ENCODE peak calls at places on chromosome 3, in six cellular contexts. One of them, this sample, is unnamed.

GRCh38 chr3:64865872-64866588 is 178.2 kb upstream of the ADAMTS9 start:
- DNase-seq in GM23248: no peak
- DNase-seq in CD8-positive, alpha-beta memory T cell: no peak
- DNase-seq in kidney: no peak
- DNase-seq in left ventricle myocardium inferior: no peak
- DNase-seq in CD4-positive, alpha-beta T cell: no peak
- DNase-seq in this sample: no peak

GRCh38 chr3:127325630-127325961 is 37.8 kb upstream of the PRR20G start:
- DNase-seq in GM23248: peak
- DNase-seq in CD8-positive, alpha-beta memory T cell: no peak
- DNase-seq in kidney: no peak
- DNase-seq in left ventricle myocardium inferior: no peak
- DNase-seq in CD4-positive, alpha-beta T cell: no peak
- DNase-seq in this sample: no peak

GRCh38 chr3:188026191-188026968 is 127.6 kb upstream of the LPP start:
- DNase-seq in GM23248: no peak
- DNase-seq in CD8-positive, alpha-beta memory T cell: no peak
- DNase-seq in kidney: peak
- DNase-seq in left ventricle myocardium inferior: no peak
- DNase-seq in CD4-positive, alpha-beta T cell: no peak
- DNase-seq in this sample: no peak

GRCh38 chr3:100783619-100784018 is 74.3 kb downstream of the TFG start:
- DNase-seq in GM23248: no peak
- DNase-seq in CD8-positive, alpha-beta memory T cell: no peak
- DNase-seq in kidney: no peak
- DNase-seq in left ventricle myocardium inferior: no peak
- DNase-seq in CD4-positive, alpha-beta T cell: no peak
- DNase-seq in this sample: no peak

GRCh38 chr3:128709506-128710210 is 16.3 kb upstream of the RAB7A start:
- DNase-seq in GM23248: no peak
- DNase-seq in CD8-positive, alpha-beta memory T cell: no peak
- DNase-seq in kidney: no peak
- DNase-seq in left ventricle myocardium inferior: no peak
- DNase-seq in CD4-positive, alpha-beta T cell: no peak
- DNase-seq in this sample: no peak

GRCh38 chr3:184582583-184582982 is 21.0 kb downstream of the EPHB3 start:
- DNase-seq in GM23248: peak
- DNase-seq in CD8-positive, alpha-beta memory T cell: no peak
- DNase-seq in kidney: no peak
- DNase-seq in left ventricle myocardium inferior: peak
- DNase-seq in CD4-positive, alpha-beta T cell: no peak
- DNase-seq in this sample: no peak

GRCh38 chr3:71195492-71195891 is 388.0 kb downstream of the FOXP1 start:
- DNase-seq in GM23248: no peak
- DNase-seq in CD8-positive, alpha-beta memory T cell: no peak
- DNase-seq in kidney: no peak
- DNase-seq in left ventricle myocardium inferior: no peak
- DNase-seq in CD4-positive, alpha-beta T cell: no peak
- DNase-seq in this sample: no peak

GRCh38 chr3:49415931-49416601 is 3.8 kb downstream of the TCTA start:
- DNase-seq in GM23248: no peak
- DNase-seq in CD8-positive, alpha-beta memory T cell: peak
- DNase-seq in kidney: peak
- DNase-seq in left ventricle myocardium inferior: no peak
- DNase-seq in CD4-positive, alpha-beta T cell: peak
- DNase-seq in this sample: no peak

GRCh38 chr3:177447938-177448337 is 250.7 kb upstream of the TBL1XR1 start:
- DNase-seq in GM23248: no peak
- DNase-seq in CD8-positive, alpha-beta memory T cell: no peak
- DNase-seq in kidney: peak
- DNase-seq in left ventricle myocardium inferior: no peak
- DNase-seq in CD4-positive, alpha-beta T cell: no peak
- DNase-seq in this sample: no peak

GRCh38 chr3:192935441-192935840 is 17.8 kb upstream of the MB21D2 start:
- DNase-seq in GM23248: peak
- DNase-seq in CD8-positive, alpha-beta memory T cell: no peak
- DNase-seq in kidney: no peak
- DNase-seq in left ventricle myocardium inferior: no peak
- DNase-seq in CD4-positive, alpha-beta T cell: no peak
- DNase-seq in this sample: no peak

GRCh38 chr3:13251166-13251892 is 168.8 kb downstream of the NUP210 start:
- DNase-seq in GM23248: no peak
- DNase-seq in CD8-positive, alpha-beta memory T cell: no peak
- DNase-seq in kidney: no peak
- DNase-seq in left ventricle myocardium inferior: no peak
- DNase-seq in CD4-positive, alpha-beta T cell: no peak
- DNase-seq in this sample: no peak

GRCh38 chr3:143266936-143267335 is 147.4 kb downstream of the CHST2 start:
- DNase-seq in GM23248: no peak
- DNase-seq in CD8-positive, alpha-beta memory T cell: no peak
- DNase-seq in kidney: no peak
- DNase-seq in left ventricle myocardium inferior: no peak
- DNase-seq in CD4-positive, alpha-beta T cell: no peak
- DNase-seq in this sample: no peak

GRCh38 chr3:15844889-15845288 is 47.1 kb upstream of the ANKRD28 start:
- DNase-seq in GM23248: no peak
- DNase-seq in CD8-positive, alpha-beta memory T cell: no peak
- DNase-seq in kidney: no peak
- DNase-seq in left ventricle myocardium inferior: no peak
- DNase-seq in CD4-positive, alpha-beta T cell: no peak
- DNase-seq in this sample: no peak
- H3K27ac ChIP-seq in GM23248: no peak
- H3K27ac ChIP-seq in CD8-positive, alpha-beta memory T cell: no peak
- H3K27ac ChIP-seq in kidney: no peak
- H3K27ac ChIP-seq in left ventricle myocardium inferior: no peak
- H3K27ac ChIP-seq in CD4-positive, alpha-beta T cell: no peak
- H3K27ac ChIP-seq in this sample: no peak

GRCh38 chr3:108404409-108404808 is 106.0 kb downstream of the MYH15 start:
- DNase-seq in GM23248: peak
- DNase-seq in CD8-positive, alpha-beta memory T cell: no peak
- DNase-seq in kidney: no peak
- DNase-seq in left ventricle myocardium inferior: no peak
- DNase-seq in CD4-positive, alpha-beta T cell: no peak
- DNase-seq in this sample: no peak

GRCh38 chr3:108406063-108406660 is 104.2 kb downstream of the MYH15 start:
- DNase-seq in GM23248: peak
- DNase-seq in CD8-positive, alpha-beta memory T cell: no peak
- DNase-seq in kidney: no peak
- DNase-seq in left ventricle myocardium inferior: no peak
- DNase-seq in CD4-positive, alpha-beta T cell: no peak
- DNase-seq in this sample: no peak

GRCh38 chr3:108401836-108402235 is 105.5 kb downstream of the HHLA2 start:
- DNase-seq in GM23248: no peak
- DNase-seq in CD8-positive, alpha-beta memory T cell: no peak
- DNase-seq in kidney: no peak
- DNase-seq in left ventricle myocardium inferior: no peak
- DNase-seq in CD4-positive, alpha-beta T cell: no peak
- DNase-seq in this sample: no peak

GRCh38 chr3:108403921-108404320 is 106.5 kb downstream of the MYH15 start:
- DNase-seq in GM23248: peak
- DNase-seq in CD8-positive, alpha-beta memory T cell: no peak
- DNase-seq in kidney: no peak
- DNase-seq in left ventricle myocardium inferior: no peak
- DNase-seq in CD4-positive, alpha-beta T cell: no peak
- DNase-seq in this sample: no peak

DNA sequence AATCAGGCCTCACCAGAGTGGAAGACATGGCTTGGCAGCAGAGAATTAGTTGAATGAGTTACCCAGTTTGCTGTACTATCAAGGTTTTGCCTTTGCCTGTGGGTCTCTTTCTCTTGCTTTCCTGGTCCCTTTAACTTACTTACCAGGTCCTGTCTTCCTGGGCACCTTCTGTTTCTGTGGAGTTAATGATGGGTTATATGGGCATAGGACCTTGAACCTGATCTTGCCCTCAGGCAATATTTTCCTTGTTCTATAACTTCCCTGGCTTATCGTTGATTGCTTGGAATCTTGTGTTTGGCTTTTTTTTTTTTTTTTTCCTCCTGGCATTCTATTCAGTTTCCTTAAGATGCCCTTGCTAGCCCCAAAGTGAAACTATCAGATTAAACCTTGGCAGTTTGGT is 106.8 kb downstream of the HHLA2 start:
- DNase-seq in GM23248: no peak
- DNase-seq in CD8-positive, alpha-beta memory T cell: no peak
- DNase-seq in kidney: no peak
- DNase-seq in left ventricle myocardium inferior: no peak
- DNase-seq in CD4-positive, alpha-beta T cell: no peak
- DNase-seq in this sample: no peak
- H3K27ac ChIP-seq in GM23248: no peak
- H3K27ac ChIP-seq in CD8-positive, alpha-beta memory T cell: no peak
- H3K27ac ChIP-seq in kidney: no peak
- H3K27ac ChIP-seq in left ventricle myocardium inferior: no peak
- H3K27ac ChIP-seq in CD4-positive, alpha-beta T cell: no peak
- H3K27ac ChIP-seq in this sample: no peak

GRCh38 chr3:157274644-157275137 is 114.7 kb upstream of the CCNL1 start:
- DNase-seq in GM23248: peak
- DNase-seq in CD8-positive, alpha-beta memory T cell: no peak
- DNase-seq in kidney: no peak
- DNase-seq in left ventricle myocardium inferior: no peak
- DNase-seq in CD4-positive, alpha-beta T cell: no peak
- DNase-seq in this sample: no peak

GRCh38 chr3:157279237-157279636 is 119.3 kb upstream of the CCNL1 start:
- DNase-seq in GM23248: no peak
- DNase-seq in CD8-positive, alpha-beta memory T cell: no peak
- DNase-seq in kidney: no peak
- DNase-seq in left ventricle myocardium inferior: no peak
- DNase-seq in CD4-positive, alpha-beta T cell: no peak
- DNase-seq in this sample: no peak

GRCh38 chr3:157271283-157271882 is 111.4 kb upstream of the CCNL1 start:
- DNase-seq in GM23248: no peak
- DNase-seq in CD8-positive, alpha-beta memory T cell: no peak
- DNase-seq in kidney: no peak
- DNase-seq in left ventricle myocardium inferior: no peak
- DNase-seq in CD4-positive, alpha-beta T cell: no peak
- DNase-seq in this sample: no peak

GRCh38 chr3:157276801-157277200 is 116.9 kb upstream of the CCNL1 start:
- DNase-seq in GM23248: no peak
- DNase-seq in CD8-positive, alpha-beta memory T cell: no peak
- DNase-seq in kidney: no peak
- DNase-seq in left ventricle myocardium inferior: no peak
- DNase-seq in CD4-positive, alpha-beta T cell: no peak
- DNase-seq in this sample: no peak

DNA sequence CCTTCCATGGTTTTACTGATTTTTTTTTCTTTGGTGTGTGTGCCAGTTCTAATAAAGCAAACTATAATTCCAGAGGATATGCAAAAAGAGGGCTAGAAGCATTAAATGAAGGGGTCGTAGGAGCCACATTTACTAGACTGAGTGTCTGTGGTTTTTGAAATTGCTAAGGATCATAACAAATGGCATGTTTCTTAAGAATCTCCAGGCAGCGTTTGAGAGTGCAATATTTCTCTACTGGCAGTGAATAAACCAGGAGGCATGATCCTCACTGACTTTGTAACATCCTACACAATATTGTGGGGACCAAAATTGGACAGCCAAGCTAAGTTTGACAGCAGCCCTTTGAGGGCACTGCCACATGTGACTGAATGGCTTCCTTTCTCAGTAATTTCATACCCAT is 115.9 kb upstream of the CCNL1 start:
- DNase-seq in GM23248: no peak
- DNase-seq in CD8-positive, alpha-beta memory T cell: no peak
- DNase-seq in kidney: no peak
- DNase-seq in left ventricle myocardium inferior: no peak
- DNase-seq in CD4-positive, alpha-beta T cell: no peak
- DNase-seq in this sample: no peak
- H3K27ac ChIP-seq in GM23248: no peak
- H3K27ac ChIP-seq in CD8-positive, alpha-beta memory T cell: no peak
- H3K27ac ChIP-seq in kidney: no peak
- H3K27ac ChIP-seq in left ventricle myocardium inferior: no peak
- H3K27ac ChIP-seq in CD4-positive, alpha-beta T cell: no peak
- H3K27ac ChIP-seq in this sample: no peak

GRCh38 chr3:191136347-191136746 is 62.7 kb upstream of the OSTN start:
- DNase-seq in GM23248: peak
- DNase-seq in CD8-positive, alpha-beta memory T cell: no peak
- DNase-seq in kidney: no peak
- DNase-seq in left ventricle myocardium inferior: no peak
- DNase-seq in CD4-positive, alpha-beta T cell: no peak
- DNase-seq in this sample: no peak

GRCh38 chr3:191135175-191135574 is 63.9 kb upstream of the OSTN start:
- DNase-seq in GM23248: no peak
- DNase-seq in CD8-positive, alpha-beta memory T cell: no peak
- DNase-seq in kidney: no peak
- DNase-seq in left ventricle myocardium inferior: no peak
- DNase-seq in CD4-positive, alpha-beta T cell: no peak
- DNase-seq in this sample: no peak

GRCh38 chr3:191139771-191140170 is 59.3 kb upstream of the OSTN start:
- DNase-seq in GM23248: peak
- DNase-seq in CD8-positive, alpha-beta memory T cell: no peak
- DNase-seq in kidney: no peak
- DNase-seq in left ventricle myocardium inferior: no peak
- DNase-seq in CD4-positive, alpha-beta T cell: no peak
- DNase-seq in this sample: no peak

GRCh38 chr3:191141728-191142127 is 57.3 kb upstream of the OSTN start:
- DNase-seq in GM23248: peak
- DNase-seq in CD8-positive, alpha-beta memory T cell: no peak
- DNase-seq in kidney: no peak
- DNase-seq in left ventricle myocardium inferior: no peak
- DNase-seq in CD4-positive, alpha-beta T cell: no peak
- DNase-seq in this sample: no peak

GRCh38 chr3:191138937-191139336 is 60.1 kb upstream of the OSTN start:
- DNase-seq in GM23248: no peak
- DNase-seq in CD8-positive, alpha-beta memory T cell: no peak
- DNase-seq in kidney: no peak
- DNase-seq in left ventricle myocardium inferior: no peak
- DNase-seq in CD4-positive, alpha-beta T cell: no peak
- DNase-seq in this sample: no peak
- H3K27ac ChIP-seq in GM23248: no peak
- H3K27ac ChIP-seq in CD8-positive, alpha-beta memory T cell: no peak
- H3K27ac ChIP-seq in kidney: no peak
- H3K27ac ChIP-seq in left ventricle myocardium inferior: no peak
- H3K27ac ChIP-seq in CD4-positive, alpha-beta T cell: no peak
- H3K27ac ChIP-seq in this sample: no peak

This sample was measured in substantia nigra.